ENCODE peak calls at places on chromosomes 2 and 18, in six cellular contexts. I is tibial nerve, U is left ventricle myocardium inferior, Y is sigmoid colon, O is endothelial cell, Z is B cell. C is an unnamed sample.

GRCh38 chr2:178397002-178397605 is 53.9 kb downstream of the PRKRA start:
- DNase-seq in I (no peak), U (no peak), Y (no peak), O (no peak), Z (peak), C (peak)

GRCh38 chr2:40450066-40450841 is 1.6 kb downstream of the SLC8A1 start:
- DNase-seq in I (no peak), U (peak), Y (peak), O (no peak), Z (no peak), C (no peak)

GRCh38 chr2:197209274-197209673 is 101.3 kb downstream of the ANKRD44 start:
- DNase-seq in I (no peak), U (no peak), Y (no peak), O (no peak), Z (no peak), C (no peak)

GRCh38 chr2:176582990-176583481 is 313.8 kb downstream of the MTX2 start:
- DNase-seq in I (no peak), U (no peak), Y (peak), O (no peak), Z (no peak), C (no peak)

GRCh38 chr2:45168731-45169338 is 159.6 kb upstream of the SIX2 start:
- DNase-seq in I (no peak), U (no peak), Y (no peak), O (peak), Z (no peak), C (peak)

GRCh38 chr2:63364866-63365265 is 223.4 kb downstream of the WDPCP start:
- DNase-seq in I (no peak), U (no peak), Y (no peak), O (no peak), Z (no peak), C (no peak)

GRCh38 chr2:177275671-177276070 is 11.1 kb upstream of the NFE2L2 start:
- DNase-seq in I (no peak), U (no peak), Y (no peak), O (no peak), Z (no peak), C (no peak)

GRCh38 chr2:131488306-131489205 is 3.6 kb downstream of the MZT2A start:
- DNase-seq in I (no peak), U (peak), Y (no peak), O (no peak), Z (no peak), C (no peak)

GRCh38 chr2:129876576-129876975 is 102.9 kb upstream of the RAB6C start:
- DNase-seq in I (no peak), U (no peak), Y (no peak), O (no peak), Z (no peak), C (no peak)

GRCh38 chr2:95021015-95021399 is 4.5 kb upstream of the MAL start:
- DNase-seq in I (no peak), U (no peak), Y (no peak), O (no peak), Z (no peak), C (no peak)

GRCh38 chr18:10374615-10375295 is 79.7 kb upstream of the APCDD1 start:
- DNase-seq in I (no peak), U (no peak), Y (peak), O (no peak), Z (no peak), C (no peak)

GRCh38 chr18:79093986-79094385 is 24.8 kb downstream of the ATP9B start:
- DNase-seq in I (no peak), U (no peak), Y (no peak), O (no peak), Z (no peak), C (no peak)

GRCh38 chr2:216431457-216431856 is 19.2 kb downstream of the SMARCAL1 start:
- DNase-seq in I (no peak), U (no peak), Y (no peak), O (no peak), Z (no peak), C (no peak)

GRCh38 chr18:55586841-55587240 is 1.2 kb downstream of the TCF4 start:
- DNase-seq in I (no peak), U (no peak), Y (no peak), O (no peak), Z (no peak), C (no peak)

GRCh38 chr2:28896906-28897305 is 2.4 kb downstream of the WDR43 start:
- DNase-seq in I (no peak), U (no peak), Y (no peak), O (no peak), Z (no peak), C (no peak)

GRCh38 chr2:219352448-219353023 is 20.0 kb upstream of the RESP18 start:
- DNase-seq in I (peak), U (no peak), Y (no peak), O (peak), Z (peak), C (peak)

GRCh38 chr2:150485114-150485870 is 2.2 kb downstream of the RND3 start:
- DNase-seq in I (peak), U (peak), Y (peak), O (peak), Z (no peak), C (peak)

GRCh38 chr2:120132190-120132589 is 91.0 kb downstream of the TMEM185B start:
- DNase-seq in I (no peak), U (no peak), Y (no peak), O (no peak), Z (no peak), C (no peak)

GRCh38 chr2:26682155-26682554 is 10.4 kb upstream of the KCNK3 start:
- DNase-seq in I (no peak), U (no peak), Y (peak), O (no peak), Z (no peak), C (no peak)

GRCh38 chr2:224412064-224412921 is 10.4 kb upstream of the FAM124B start:
- DNase-seq in I (no peak), U (no peak), Y (no peak), O (no peak), Z (no peak), C (no peak)

GRCh38 chr2:108629417-108629816 is 89.9 kb upstream of the RANBP2 start:
- DNase-seq in I (no peak), U (no peak), Y (no peak), O (no peak), Z (no peak), C (no peak)

GRCh38 chr18:25351773-25352628 is at the start of gene ZNF521:
- DNase-seq in I (peak), U (peak), Y (peak), O (peak), Z (peak), C (peak)

GRCh38 chr18:25350561-25351201 is 1.3 kb downstream of the ZNF521 start:
- DNase-seq in I (peak), U (peak), Y (peak), O (peak), Z (peak), C (peak)

GRCh38 chr18:25352629-25353005 is 651 bp upstream of the ZNF521 start:
- DNase-seq in I (no peak), U (no peak), Y (no peak), O (no peak), Z (no peak), C (no peak)

GRCh38 chr18:25349926-25350560 is 1.9 kb downstream of the ZNF521 start:
- DNase-seq in I (no peak), U (peak), Y (peak), O (peak), Z (peak), C (peak)

DNA sequence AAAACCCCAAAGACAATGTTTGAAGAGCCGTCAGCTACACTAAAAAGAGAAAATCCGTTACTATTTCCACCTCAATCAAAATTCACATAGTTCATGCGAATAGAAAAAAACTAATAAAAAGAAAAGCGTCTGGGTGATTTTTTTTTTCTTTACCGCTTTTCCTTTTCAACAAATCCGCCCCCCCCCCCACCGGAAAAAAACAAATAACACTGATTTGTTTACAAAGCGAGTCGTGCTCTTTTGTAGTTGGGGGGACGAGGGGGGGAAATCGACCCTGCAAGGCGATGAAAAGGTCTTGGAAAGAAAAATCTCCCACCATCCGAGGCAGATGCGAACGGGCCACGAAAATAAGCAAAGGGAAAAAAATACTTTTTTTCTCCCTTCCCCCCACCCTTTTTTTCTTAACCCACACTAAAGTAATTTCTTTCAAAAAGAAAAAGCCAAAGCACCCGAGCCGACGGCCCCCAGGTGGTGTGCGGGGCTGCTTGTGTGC is 640 bp downstream of the ZNF521 start:
- DNase-seq in I (no peak), U (no peak), Y (no peak), O (no peak), Z (no peak), C (no peak)
- TF ChIP-seq CTCF in I (no peak), U (no peak), Y (no peak), O (no peak), Z (no peak), C (no peak)

DNA sequence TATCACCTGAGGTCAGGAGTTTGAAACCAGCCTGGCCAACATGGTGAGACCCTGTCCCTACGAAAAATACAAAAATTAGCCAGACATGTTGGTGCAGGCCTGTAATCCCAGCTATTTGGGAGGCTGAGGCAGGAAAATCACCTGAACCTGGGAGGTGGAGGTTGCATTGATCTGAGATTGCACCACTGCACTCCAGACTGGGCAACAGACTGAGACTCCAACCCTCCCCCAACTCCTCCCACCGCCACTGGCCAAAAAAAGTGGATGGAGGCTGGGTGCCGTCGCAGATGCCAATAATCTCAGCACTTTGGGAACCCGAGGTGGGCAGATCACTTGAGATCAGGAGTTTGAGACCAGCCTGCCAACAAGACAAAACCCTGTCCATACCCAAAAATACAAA is 10.1 kb upstream of the SPIRE1 start:
- DNase-seq in I (no peak), U (no peak), Y (no peak), O (no peak), Z (no peak), C (no peak)
- TF ChIP-seq CTCF in I (no peak), U (no peak), Y (no peak), O (no peak), Z (no peak), C (no peak)

DNA sequence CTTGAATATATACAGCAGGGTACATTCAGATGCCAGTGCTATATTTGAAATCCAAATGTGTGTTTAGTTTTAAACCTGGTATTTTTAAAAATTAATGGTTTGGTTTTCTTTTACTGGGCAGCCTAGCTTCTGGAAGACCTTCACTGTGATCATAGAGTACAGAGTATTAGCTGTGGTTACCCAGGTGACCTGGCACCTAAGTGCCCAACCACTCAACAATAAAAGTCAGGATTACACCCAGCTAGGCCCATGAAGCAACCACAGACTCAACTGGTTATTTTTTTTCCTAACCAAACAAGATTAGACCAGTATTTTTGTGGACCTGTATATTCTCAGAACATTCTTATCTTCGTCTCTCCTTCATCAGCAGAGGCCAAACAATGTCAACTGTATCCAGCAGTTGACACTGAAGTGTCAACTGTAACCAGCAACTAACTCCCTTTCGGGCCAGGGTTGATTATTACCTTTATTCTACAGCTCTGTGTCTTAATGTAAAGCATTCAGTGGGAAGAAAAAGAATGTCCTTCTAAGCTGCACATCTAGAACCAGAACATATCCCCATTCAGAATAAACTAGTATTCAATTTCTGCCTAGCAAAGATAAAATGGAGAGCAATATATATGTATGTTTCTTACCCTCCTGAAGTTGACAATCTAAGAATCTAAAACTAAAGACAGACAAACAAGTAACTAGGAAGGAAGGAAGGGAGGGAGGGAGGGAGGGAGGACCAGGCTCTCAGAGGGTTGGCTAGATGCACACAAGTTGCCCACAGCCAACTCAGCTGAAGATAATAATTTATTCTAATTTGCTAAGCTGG is 289.1 kb upstream of the SLC39A10 start:
- DNase-seq in I (no peak), U (no peak), Y (no peak), O (no peak), Z (no peak), C (no peak)
- TF ChIP-seq CTCF in I (no peak), U (no peak), Y (no peak), O (no peak), Z (no peak), C (no peak)

GRCh38 chr18:28177828-28178635 is 1.1 kb upstream of the CDH2 start:
- DNase-seq in I (no peak), U (peak), Y (no peak), O (peak), Z (peak), C (no peak)
- TF ChIP-seq CTCF in I (no peak), U (peak), Y (no peak), O (no peak), Z (no peak), C (no peak)

DNA sequence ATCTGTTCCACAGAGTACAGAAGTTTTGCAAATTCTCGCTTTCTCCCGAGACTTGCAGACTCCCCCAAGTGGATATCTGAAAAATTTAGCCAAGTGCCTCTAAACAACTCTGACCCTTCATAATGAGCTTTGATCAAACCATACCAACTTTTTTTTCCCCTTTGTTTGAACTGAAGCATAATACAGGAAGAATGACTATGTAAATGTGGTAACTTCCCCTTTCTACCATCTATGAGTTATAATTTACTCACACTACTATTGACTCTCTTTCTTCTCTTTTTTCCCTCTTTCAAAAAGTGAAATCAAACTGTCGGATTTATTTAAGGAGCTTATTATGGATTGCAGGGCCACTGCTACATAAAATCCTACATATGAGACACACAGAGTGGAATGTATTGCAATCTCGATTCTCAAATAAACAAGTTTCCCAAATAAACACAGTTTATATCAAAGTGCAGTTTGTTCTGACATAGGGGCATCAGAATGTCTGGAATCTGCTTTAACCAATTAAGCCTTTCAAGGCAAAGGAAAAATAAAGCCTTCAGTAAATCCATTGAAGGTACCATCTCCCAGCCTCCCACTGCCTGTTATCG is 1.4 kb upstream of the ZNF804A start:
- DNase-seq in I (no peak), U (no peak), Y (no peak), O (no peak), Z (peak), C (no peak)
- TF ChIP-seq CTCF in I (no peak), U (no peak), Y (no peak), O (no peak), Z (no peak), C (no peak)

DNA sequence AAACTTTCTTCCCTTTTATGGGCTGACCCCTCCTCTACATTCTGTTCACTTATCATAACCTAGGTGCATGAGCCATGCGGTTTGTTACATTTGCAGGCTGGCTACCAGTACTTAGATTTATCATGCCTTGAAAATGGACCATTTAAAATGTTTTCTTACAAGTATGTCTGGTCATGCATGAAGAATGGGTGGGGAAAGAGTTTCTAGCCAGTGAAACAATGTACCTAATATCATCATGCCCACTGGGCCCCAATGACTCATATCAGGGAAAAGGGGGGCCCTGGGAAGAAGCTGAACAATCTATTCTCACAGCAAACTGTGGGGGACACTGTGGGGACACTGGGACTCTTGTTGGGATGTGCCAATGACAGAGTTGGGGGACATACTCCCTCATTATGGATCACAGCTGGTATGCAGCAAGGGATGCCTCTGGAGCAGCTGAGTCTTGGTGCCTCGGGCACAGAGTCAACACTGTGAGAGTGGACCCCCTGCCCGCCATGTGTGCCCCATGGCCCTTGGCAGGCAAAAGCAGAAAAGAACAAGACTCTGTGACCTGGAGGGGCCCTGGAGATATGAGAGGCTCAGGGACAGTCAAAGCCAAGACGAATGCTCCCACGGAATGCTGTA is 156.3 kb downstream of the ZNF516 start:
- DNase-seq in I (no peak), U (no peak), Y (peak), O (no peak), Z (no peak), C (no peak)
- TF ChIP-seq CTCF in I (no peak), U (no peak), Y (no peak), O (no peak), Z (no peak), C (no peak)

GRCh38 chr2:59787095-59787494 is 766.4 kb downstream of the BCL11A start:
- DNase-seq in I (no peak), U (no peak), Y (no peak), O (no peak), Z (no peak), C (no peak)

GRCh38 chr2:59786684-59787083 is 766.8 kb downstream of the BCL11A start:
- DNase-seq in I (no peak), U (no peak), Y (no peak), O (no peak), Z (no peak), C (no peak)

GRCh38 chr2:59790186-59791142 is 763.0 kb downstream of the BCL11A start:
- DNase-seq in I (no peak), U (no peak), Y (no peak), O (no peak), Z (no peak), C (no peak)

GRCh38 chr2:59789523-59789922 is 763.9 kb downstream of the BCL11A start:
- DNase-seq in I (no peak), U (no peak), Y (no peak), O (no peak), Z (no peak), C (no peak)
- TF ChIP-seq CTCF in I (no peak), U (no peak), Y (no peak), O (no peak), Z (no peak), C (no peak)

C was measured in activated CD8-positive, alpha-beta T cell treated with anti-CD3 and anti-CD28 coated beads for 36 hours.